ENCODE peak calls at places on chromosomes 7 and 10, in seven cellular contexts. One of them, this sample, is unnamed.

GRCh38 chr10:121597504-121598241 is 571 bp downstream of the FGFR2 start:
- DNase-seq in A549: no peak
- DNase-seq in activated B cell treated with CpG ODN at 0.5 μM for 24 hours: no peak
- DNase-seq in lung: no peak
- DNase-seq in HL-60: no peak
- DNase-seq in fibroblast of pulmonary artery: no peak
- DNase-seq in AG04450: no peak
- DNase-seq in this sample: no peak

GRCh38 chr10:23404461-23404980 is 34.4 kb upstream of the OTUD1 start:
- DNase-seq in A549: no peak
- DNase-seq in activated B cell treated with CpG ODN at 0.5 μM for 24 hours: no peak
- DNase-seq in lung: no peak
- DNase-seq in HL-60: no peak
- DNase-seq in fibroblast of pulmonary artery: no peak
- DNase-seq in AG04450: no peak
- DNase-seq in this sample: no peak

GRCh38 chr7:73721237-73721848 is 1.9 kb upstream of the STX1A start:
- DNase-seq in A549: peak; percentile 59
- DNase-seq in activated B cell treated with CpG ODN at 0.5 μM for 24 hours: no peak
- DNase-seq in lung: no peak
- DNase-seq in HL-60: no peak
- DNase-seq in fibroblast of pulmonary artery: no peak
- DNase-seq in AG04450: no peak
- DNase-seq in this sample: no peak

GRCh38 chr10:93995182-93995581 is 1.5 kb downstream of the PLCE1 start:
- DNase-seq in A549: no peak
- DNase-seq in activated B cell treated with CpG ODN at 0.5 μM for 24 hours: no peak
- DNase-seq in lung: no peak
- DNase-seq in HL-60: no peak
- DNase-seq in fibroblast of pulmonary artery: no peak
- DNase-seq in AG04450: no peak
- DNase-seq in this sample: no peak

GRCh38 chr10:126240483-126240882 is 147.8 kb downstream of the ADAM12 start:
- DNase-seq in A549: no peak
- DNase-seq in activated B cell treated with CpG ODN at 0.5 μM for 24 hours: no peak
- DNase-seq in lung: no peak
- DNase-seq in HL-60: no peak
- DNase-seq in fibroblast of pulmonary artery: no peak
- DNase-seq in AG04450: no peak
- DNase-seq in this sample: no peak

GRCh38 chr7:867001-867405 is 9.4 kb upstream of the GET4 start:
- DNase-seq in A549: no peak
- DNase-seq in activated B cell treated with CpG ODN at 0.5 μM for 24 hours: no peak
- DNase-seq in lung: no peak
- DNase-seq in HL-60: no peak
- DNase-seq in fibroblast of pulmonary artery: peak; percentile 51
- DNase-seq in AG04450: peak; percentile 82
- DNase-seq in this sample: peak; percentile 77

GRCh38 chr10:61859786-61860185 is 41.7 kb upstream of the ARID5B start:
- DNase-seq in A549: no peak
- DNase-seq in activated B cell treated with CpG ODN at 0.5 μM for 24 hours: no peak
- DNase-seq in lung: no peak
- DNase-seq in HL-60: no peak
- DNase-seq in fibroblast of pulmonary artery: no peak
- DNase-seq in AG04450: no peak
- DNase-seq in this sample: no peak

GRCh38 chr10:47150581-47150980 is 149.4 kb upstream of the GDF10 start:
- DNase-seq in A549: no peak
- DNase-seq in activated B cell treated with CpG ODN at 0.5 μM for 24 hours: no peak
- DNase-seq in lung: no peak
- DNase-seq in HL-60: no peak
- DNase-seq in fibroblast of pulmonary artery: no peak
- DNase-seq in AG04450: no peak
- DNase-seq in this sample: no peak

GRCh38 chr10:118108194-118109026 is 61.7 kb upstream of the RAB11FIP2 start:
- DNase-seq in A549: no peak
- DNase-seq in activated B cell treated with CpG ODN at 0.5 μM for 24 hours: no peak
- DNase-seq in lung: no peak
- DNase-seq in HL-60: no peak
- DNase-seq in fibroblast of pulmonary artery: no peak
- DNase-seq in AG04450: no peak
- DNase-seq in this sample: no peak

GRCh38 chr10:128540806-128541739 is 414.9 kb upstream of the MKI67 start:
- DNase-seq in A549: no peak
- DNase-seq in activated B cell treated with CpG ODN at 0.5 μM for 24 hours: no peak
- DNase-seq in lung: no peak
- DNase-seq in HL-60: no peak
- DNase-seq in fibroblast of pulmonary artery: no peak
- DNase-seq in AG04450: no peak
- DNase-seq in this sample: no peak

DNA sequence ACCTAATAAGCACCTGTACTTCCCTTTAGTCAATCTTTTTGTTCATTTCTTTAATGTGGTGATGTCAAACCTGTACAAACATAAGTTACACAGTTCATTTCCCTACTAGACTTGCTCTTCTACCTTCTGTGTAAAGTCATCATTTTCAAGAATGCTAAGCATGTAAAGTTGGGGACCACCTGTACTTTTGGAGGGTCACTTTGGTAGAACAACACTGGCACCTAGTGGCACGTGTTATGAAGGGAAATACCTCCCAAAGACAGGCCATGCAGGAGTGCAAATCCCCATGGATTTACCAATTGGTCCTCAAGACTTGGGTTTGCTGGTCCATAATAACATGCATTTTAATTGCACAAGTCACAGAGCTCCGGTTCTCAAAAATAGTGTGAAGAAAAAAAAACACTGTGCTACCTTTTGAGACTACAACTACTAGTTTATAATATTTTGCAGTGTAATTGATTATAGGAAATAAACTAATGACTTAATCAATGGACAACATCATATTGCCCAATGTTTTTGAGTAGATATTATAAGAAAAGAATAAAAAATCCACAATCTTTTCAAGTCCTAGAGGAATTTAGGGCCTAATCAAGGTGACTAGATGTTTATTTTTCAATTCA is 431.4 kb upstream of the IGFBP3 start:
- DNase-seq in A549: peak; percentile 79
- DNase-seq in activated B cell treated with CpG ODN at 0.5 μM for 24 hours: no peak
- DNase-seq in lung: no peak
- DNase-seq in HL-60: no peak
- DNase-seq in fibroblast of pulmonary artery: peak; percentile 85
- DNase-seq in AG04450: peak; percentile 32
- DNase-seq in this sample: peak; percentile 76
- TF ChIP-seq CTCF in A549: peak; percentile 95
- TF ChIP-seq CTCF in activated B cell treated with CpG ODN at 0.5 μM for 24 hours: no peak
- TF ChIP-seq CTCF in lung: peak; percentile 30
- TF ChIP-seq CTCF in HL-60: no peak
- TF ChIP-seq CTCF in fibroblast of pulmonary artery: peak; percentile 79
- TF ChIP-seq CTCF in AG04450: peak; percentile 81
- TF ChIP-seq CTCF in this sample: peak; percentile 70

DNA sequence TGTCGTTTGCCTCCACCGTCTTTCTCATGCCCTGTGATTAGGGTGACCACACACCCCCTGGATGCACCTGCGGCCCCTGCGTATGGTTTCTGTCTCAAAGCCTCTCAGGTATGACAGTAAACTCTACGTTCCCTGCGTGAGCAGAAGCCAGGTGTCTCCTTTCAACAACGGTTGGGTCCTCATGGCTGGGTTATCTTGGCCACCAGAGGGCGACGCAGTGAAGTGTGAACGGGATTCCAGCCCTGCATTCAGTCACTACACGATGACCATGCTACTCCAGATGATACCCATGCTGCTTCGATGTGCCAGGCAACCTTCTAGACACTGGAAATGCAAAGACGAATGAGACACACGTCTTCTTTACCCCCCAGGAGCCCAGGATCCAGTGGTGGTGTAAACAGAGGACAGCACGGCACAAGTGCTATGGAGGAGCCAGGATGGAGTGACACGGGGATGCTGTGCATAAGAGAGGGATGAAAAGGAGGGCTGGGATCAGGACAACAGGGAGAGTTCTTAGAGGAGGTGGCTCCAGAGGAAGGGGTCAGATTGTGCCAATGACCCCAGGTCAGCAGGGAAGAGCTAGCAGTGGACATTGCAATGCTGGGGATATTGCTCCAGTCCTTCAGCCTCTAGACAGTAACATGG is 228.1 kb upstream of the PFKP start:
- DNase-seq in A549: peak; percentile 49
- DNase-seq in activated B cell treated with CpG ODN at 0.5 μM for 24 hours: no peak
- DNase-seq in lung: peak; percentile 42
- DNase-seq in HL-60: no peak
- DNase-seq in fibroblast of pulmonary artery: peak; percentile 0
- DNase-seq in AG04450: no peak
- DNase-seq in this sample: peak; percentile 15
- TF ChIP-seq CTCF in A549: peak; percentile 50
- TF ChIP-seq CTCF in activated B cell treated with CpG ODN at 0.5 μM for 24 hours: no peak
- TF ChIP-seq CTCF in lung: no peak
- TF ChIP-seq CTCF in HL-60: peak; percentile 30
- TF ChIP-seq CTCF in fibroblast of pulmonary artery: peak; percentile 26
- TF ChIP-seq CTCF in AG04450: peak; percentile 49
- TF ChIP-seq CTCF in this sample: peak; percentile 44

GRCh38 chr10:24979685-24980084 is 27.3 kb upstream of the PRTFDC1 start:
- DNase-seq in A549: no peak
- DNase-seq in activated B cell treated with CpG ODN at 0.5 μM for 24 hours: no peak
- DNase-seq in lung: no peak
- DNase-seq in HL-60: no peak
- DNase-seq in fibroblast of pulmonary artery: no peak
- DNase-seq in AG04450: no peak
- DNase-seq in this sample: no peak

GRCh38 chr10:24969732-24970330 is 17.4 kb upstream of the PRTFDC1 start:
- DNase-seq in A549: no peak
- DNase-seq in activated B cell treated with CpG ODN at 0.5 μM for 24 hours: no peak
- DNase-seq in lung: no peak
- DNase-seq in HL-60: no peak
- DNase-seq in fibroblast of pulmonary artery: no peak
- DNase-seq in AG04450: no peak
- DNase-seq in this sample: peak; percentile 35

GRCh38 chr10:24971374-24971773 is 19.0 kb upstream of the PRTFDC1 start:
- DNase-seq in A549: no peak
- DNase-seq in activated B cell treated with CpG ODN at 0.5 μM for 24 hours: no peak
- DNase-seq in lung: no peak
- DNase-seq in HL-60: no peak
- DNase-seq in fibroblast of pulmonary artery: no peak
- DNase-seq in AG04450: no peak
- DNase-seq in this sample: no peak

GRCh38 chr10:24973163-24973562 is 20.8 kb upstream of the PRTFDC1 start:
- DNase-seq in A549: no peak
- DNase-seq in activated B cell treated with CpG ODN at 0.5 μM for 24 hours: no peak
- DNase-seq in lung: no peak
- DNase-seq in HL-60: no peak
- DNase-seq in fibroblast of pulmonary artery: no peak
- DNase-seq in AG04450: no peak
- DNase-seq in this sample: no peak

DNA sequence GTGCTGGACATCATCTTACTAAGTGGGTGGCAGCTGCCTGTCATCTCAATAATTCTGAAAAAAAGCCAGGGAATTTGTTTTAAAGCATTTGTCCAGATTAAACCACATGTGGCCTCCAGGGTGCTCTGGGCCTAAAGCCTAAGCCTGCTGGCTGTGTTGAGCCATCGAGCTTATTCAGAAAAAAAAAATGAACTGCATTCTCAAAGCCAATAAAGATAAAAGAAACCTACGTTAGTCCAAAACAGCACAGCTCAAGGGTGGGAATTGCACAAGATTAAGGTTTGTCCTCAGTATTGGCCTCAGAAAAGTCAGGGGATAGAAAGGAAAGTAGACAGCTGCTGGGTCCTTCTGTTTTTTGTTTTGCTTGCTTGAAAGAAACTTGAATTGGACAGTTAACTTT is 22.6 kb upstream of the PRTFDC1 start:
- DNase-seq in A549: peak; percentile 3
- DNase-seq in activated B cell treated with CpG ODN at 0.5 μM for 24 hours: no peak
- DNase-seq in lung: no peak
- DNase-seq in HL-60: no peak
- DNase-seq in fibroblast of pulmonary artery: peak; percentile 96
- DNase-seq in AG04450: no peak
- DNase-seq in this sample: peak; percentile 97
- TF ChIP-seq CTCF in A549: no peak
- TF ChIP-seq CTCF in activated B cell treated with CpG ODN at 0.5 μM for 24 hours: no peak
- TF ChIP-seq CTCF in lung: no peak
- TF ChIP-seq CTCF in HL-60: no peak
- TF ChIP-seq CTCF in fibroblast of pulmonary artery: peak; percentile 38
- TF ChIP-seq CTCF in AG04450: peak; percentile 39
- TF ChIP-seq CTCF in this sample: peak; percentile 37

GRCh38 chr7:28408105-28408973 is 4.0 kb upstream of the CREB5 start:
- DNase-seq in A549: no peak
- DNase-seq in activated B cell treated with CpG ODN at 0.5 μM for 24 hours: no peak
- DNase-seq in lung: peak; percentile 32
- DNase-seq in HL-60: no peak
- DNase-seq in fibroblast of pulmonary artery: no peak
- DNase-seq in AG04450: no peak
- DNase-seq in this sample: no peak

GRCh38 chr7:28408974-28409715 is 3.2 kb upstream of the CREB5 start:
- DNase-seq in A549: peak; percentile 85
- DNase-seq in activated B cell treated with CpG ODN at 0.5 μM for 24 hours: peak; percentile 54
- DNase-seq in lung: peak; percentile 88
- DNase-seq in HL-60: peak; percentile 20
- DNase-seq in fibroblast of pulmonary artery: peak; percentile 97
- DNase-seq in AG04450: peak; percentile 97
- DNase-seq in this sample: peak; percentile 93

GRCh38 chr7:28411876-28412662 is at the start of gene CREB5:
- DNase-seq in A549: peak; percentile 45
- DNase-seq in activated B cell treated with CpG ODN at 0.5 μM for 24 hours: no peak
- DNase-seq in lung: no peak
- DNase-seq in HL-60: no peak
- DNase-seq in fibroblast of pulmonary artery: peak; percentile 35
- DNase-seq in AG04450: no peak
- DNase-seq in this sample: no peak

GRCh38 chr7:28410628-28411578 is 1.4 kb upstream of the CREB5 start:
- DNase-seq in A549: peak; percentile 7
- DNase-seq in activated B cell treated with CpG ODN at 0.5 μM for 24 hours: peak; percentile 24
- DNase-seq in lung: no peak
- DNase-seq in HL-60: peak; percentile 25
- DNase-seq in fibroblast of pulmonary artery: peak; percentile 79
- DNase-seq in AG04450: no peak
- DNase-seq in this sample: peak; percentile 78

DNA sequence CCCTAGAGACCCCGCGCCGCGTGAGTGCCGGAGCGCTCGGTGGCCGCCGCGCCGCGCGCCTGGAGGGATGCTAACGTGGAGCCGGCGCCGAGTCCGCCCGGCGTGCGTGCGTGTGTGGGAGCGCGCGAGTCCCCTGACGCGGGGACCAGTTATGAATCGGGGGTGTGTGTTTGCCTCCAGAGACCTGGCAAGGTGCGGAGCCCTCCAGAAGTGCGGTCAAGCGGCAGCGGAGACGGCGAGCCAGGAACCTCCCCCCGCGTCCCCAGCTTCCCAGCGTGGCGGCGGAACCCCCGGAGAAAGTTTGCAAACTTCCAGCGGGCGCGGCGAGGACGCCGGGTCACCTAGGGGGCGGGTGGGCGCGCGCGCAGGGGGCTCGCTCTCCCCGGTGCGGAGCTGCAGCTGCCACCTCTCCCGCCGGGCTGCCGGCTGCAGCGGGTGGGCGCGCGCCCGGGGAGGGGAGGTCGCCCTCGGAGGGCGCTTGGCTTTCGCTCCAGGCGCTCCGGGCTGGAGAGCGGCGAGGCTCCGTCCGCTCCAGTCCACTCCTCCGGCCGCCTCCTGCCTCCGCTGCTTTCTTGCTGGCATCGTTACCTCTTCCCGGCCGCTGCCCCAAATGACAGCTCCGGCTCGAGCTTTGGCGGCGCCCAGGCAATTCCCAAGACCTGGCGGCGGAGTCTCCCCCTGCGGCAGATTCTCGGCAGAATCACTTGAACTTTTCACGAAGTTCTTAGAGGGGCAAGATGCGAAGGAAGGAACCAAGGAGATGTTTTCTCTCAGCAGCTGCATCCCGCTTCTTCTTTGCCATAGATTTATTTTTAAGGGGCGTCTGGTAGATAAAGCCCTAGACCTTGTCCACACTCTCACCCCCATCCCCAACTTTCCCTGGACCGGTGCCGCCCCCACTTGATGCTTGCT is 2.3 kb upstream of the CREB5 start:
- DNase-seq in A549: peak; percentile 26
- DNase-seq in activated B cell treated with CpG ODN at 0.5 μM for 24 hours: peak; percentile 25
- DNase-seq in lung: no peak
- DNase-seq in HL-60: no peak
- DNase-seq in fibroblast of pulmonary artery: peak; percentile 49
- DNase-seq in AG04450: no peak
- DNase-seq in this sample: peak; percentile 48
- TF ChIP-seq CTCF in A549: no peak
- TF ChIP-seq CTCF in activated B cell treated with CpG ODN at 0.5 μM for 24 hours: no peak
- TF ChIP-seq CTCF in lung: no peak
- TF ChIP-seq CTCF in HL-60: no peak
- TF ChIP-seq CTCF in fibroblast of pulmonary artery: no peak
- TF ChIP-seq CTCF in AG04450: peak; percentile 14
- TF ChIP-seq CTCF in this sample: no peak